ENCODE peak calls at places on chromosomes 5 and 9, in six cellular contexts. V is cardiac fibroblast, U is occipital lobe, K is small intestine, E is AG04450, M is HTR-8/SVneo. T is an unnamed sample.

GRCh38 chr5:141883184-141883947 is 5.2 kb upstream of the PCDH1 start:
- DNase-seq in U (peak), E (no peak), K (no peak), V (peak), M (peak), T (no peak)

GRCh38 chr9:113278840-113279239 is 3.4 kb downstream of the PRPF4 start:
- DNase-seq in U (no peak), V (no peak), M (no peak), K (no peak), E (no peak), T (no peak)

GRCh38 chr5:84791153-84791552 is 406.5 kb upstream of the EDIL3 start:
- DNase-seq in E (no peak), K (no peak), M (no peak), V (no peak), U (no peak), T (no peak)

GRCh38 chr5:95822038-95822407 is 503 bp downstream of the GLRX start:
- DNase-seq in U (peak), V (peak), M (peak), K (peak), E (no peak), T (peak)

GRCh38 chr5:80754900-80755299 is 100.1 kb upstream of the DHFR start:
- DNase-seq in K (peak), U (no peak), M (no peak), E (no peak), V (no peak), T (no peak)

GRCh38 chr5:154860123-154860522 is 1.7 kb downstream of the CNOT8 start:
- DNase-seq in K (peak), U (no peak), E (no peak), V (peak), M (no peak), T (peak)

GRCh38 chr5:142492781-142493281 is 168.0 kb upstream of the SPRY4 start:
- DNase-seq in V (peak), U (no peak), M (no peak), K (no peak), E (no peak), T (no peak)

GRCh38 chr5:128083811-128084227 is 253 bp downstream of the SLC12A2 start:
- DNase-seq in K (no peak), V (peak), M (peak), E (no peak), U (no peak), T (no peak)

GRCh38 chr9:81369136-81369535 is 320.2 kb downstream of the TLE1 start:
- DNase-seq in V (no peak), M (no peak), U (no peak), E (no peak), K (no peak), T (no peak)

GRCh38 chr5:144237851-144238250 is 67.2 kb downstream of the KCTD16 start:
- DNase-seq in K (no peak), M (no peak), E (no peak), U (peak), V (no peak), T (no peak)

GRCh38 chr5:132926437-132926836 is 37.0 kb downstream of the AFF4 start:
- DNase-seq in M (no peak), V (no peak), E (no peak), K (no peak), U (no peak), T (no peak)

GRCh38 chr9:4126184-4126865 is 173.5 kb downstream of the GLIS3 start:
- DNase-seq in E (no peak), K (no peak), V (peak), U (no peak), M (no peak), T (no peak)

GRCh38 chr9:32618261-32618660 is 17.2 kb downstream of the TAF1L start:
- DNase-seq in K (no peak), M (no peak), V (no peak), E (no peak), U (no peak), T (no peak)

GRCh38 chr9:112326194-112326593 is 7.2 kb downstream of the PTBP3 start:
- DNase-seq in U (no peak), V (no peak), E (no peak), K (no peak), M (no peak), T (no peak)

GRCh38 chr9:116566677-116567488 is 120.2 kb upstream of the TRIM32 start:
- DNase-seq in K (peak), U (no peak), E (peak), M (no peak), V (peak), T (peak)

GRCh38 chr5:173707392-173707791 is 90.9 kb upstream of the BOD1 start:
- DNase-seq in M (peak), K (no peak), E (no peak), V (peak), U (no peak), T (no peak)

GRCh38 chr9:80873861-80874260 is 815.5 kb downstream of the TLE1 start:
- DNase-seq in U (no peak), M (no peak), E (peak), K (no peak), V (no peak), T (no peak)

GRCh38 chr9:86308687-86309086 is 26.3 kb upstream of the ISCA1 start:
- DNase-seq in U (no peak), E (no peak), K (no peak), M (no peak), V (no peak), T (no peak)